ENCODE peak calls at places on chromosomes 16 and 17, in nine cellular contexts. W is GM23248, U is HCT116, O is PC-3, Y is PC-9, A is hepatocyte, N is OCI-LY7, Z is SK-N-SH, K is GM23338. E is an unnamed sample. For H3K9me2 and H3K4me1, the result is how much of the 10 kb centered on the place peaks cover.

GRCh38 chr17:2608350-2608913 is 15.0 kb downstream of the PAFAH1B1 start:
- DNase-seq in N (no peak), K (no peak), U (no peak), O (no peak), A (no peak), Y (no peak), W (no peak), Z (no peak), E (no peak)

GRCh38 chr17:7916799-7917198 is 710 bp upstream of the RNF227 start:
- DNase-seq in N (no peak), U (no peak), A (no peak), W (peak), Y (no peak), Z (no peak), O (no peak), K (no peak), E (no peak)

GRCh38 chr17:35368086-35368824 is 5.2 kb downstream of the SLFN11 start:
- DNase-seq in O (no peak), Z (no peak), A (no peak), K (peak), N (peak), Y (no peak), W (no peak), U (no peak), E (peak)

GRCh38 chr16:66502020-66502913 is 47.7 kb downstream of the TK2 start:
- DNase-seq in W (peak), A (peak), Z (no peak), U (no peak), K (no peak), O (no peak), N (no peak), Y (peak), E (no peak)

GRCh38 chr17:7213895-7214299 is 5.7 kb downstream of the DLG4 start:
- DNase-seq in W (peak), N (peak), A (peak), Y (peak), U (peak), K (peak), O (peak), Z (peak), E (peak)

GRCh38 chr17:65220732-65221131 is 83.6 kb downstream of the RGS9 start:
- DNase-seq in O (peak), Y (peak), U (peak), W (peak), N (no peak), A (no peak), Z (no peak), K (no peak), E (no peak)

GRCh38 chr17:30905742-30906100 is 317 bp downstream of the TEFM start:
- DNase-seq in Y (no peak), N (peak), A (peak), U (peak), W (peak), O (peak), K (peak), Z (peak), E (no peak)

GRCh38 chr16:2147981-2148671 is at the start of gene RAB26:
- DNase-seq in U (no peak), Z (peak), K (peak), N (peak), O (peak), A (peak), Y (peak), W (peak), E (peak)

GRCh38 chr16:84109598-84110325 is 7.0 kb downstream of the MBTPS1 start:
- DNase-seq in N (no peak), K (no peak), Y (no peak), Z (no peak), U (no peak), W (peak), O (no peak), A (no peak), E (peak)

GRCh38 chr17:1200440-1200839 is 20.7 kb upstream of the ABR start:
- DNase-seq in W (no peak), A (no peak), K (no peak), N (peak), Y (no peak), O (no peak), Z (no peak), U (no peak), E (no peak)

GRCh38 chr17:1201132-1201702 is 21.4 kb upstream of the ABR start:
- DNase-seq in O (no peak), U (no peak), A (no peak), Y (no peak), Z (no peak), W (no peak), K (no peak), N (peak), E (no peak)

GRCh38 chr17:1203967-1204291 is 24.1 kb upstream of the ABR start:
- DNase-seq in A (no peak), N (no peak), Z (no peak), U (no peak), Y (no peak), O (no peak), K (peak), W (no peak), E (no peak)

GRCh38 chr17:1206016-1206787 is 26.4 kb upstream of the ABR start:
- DNase-seq in A (no peak), U (no peak), Y (no peak), N (peak), W (no peak), K (no peak), Z (no peak), O (no peak), E (peak)

DNA sequence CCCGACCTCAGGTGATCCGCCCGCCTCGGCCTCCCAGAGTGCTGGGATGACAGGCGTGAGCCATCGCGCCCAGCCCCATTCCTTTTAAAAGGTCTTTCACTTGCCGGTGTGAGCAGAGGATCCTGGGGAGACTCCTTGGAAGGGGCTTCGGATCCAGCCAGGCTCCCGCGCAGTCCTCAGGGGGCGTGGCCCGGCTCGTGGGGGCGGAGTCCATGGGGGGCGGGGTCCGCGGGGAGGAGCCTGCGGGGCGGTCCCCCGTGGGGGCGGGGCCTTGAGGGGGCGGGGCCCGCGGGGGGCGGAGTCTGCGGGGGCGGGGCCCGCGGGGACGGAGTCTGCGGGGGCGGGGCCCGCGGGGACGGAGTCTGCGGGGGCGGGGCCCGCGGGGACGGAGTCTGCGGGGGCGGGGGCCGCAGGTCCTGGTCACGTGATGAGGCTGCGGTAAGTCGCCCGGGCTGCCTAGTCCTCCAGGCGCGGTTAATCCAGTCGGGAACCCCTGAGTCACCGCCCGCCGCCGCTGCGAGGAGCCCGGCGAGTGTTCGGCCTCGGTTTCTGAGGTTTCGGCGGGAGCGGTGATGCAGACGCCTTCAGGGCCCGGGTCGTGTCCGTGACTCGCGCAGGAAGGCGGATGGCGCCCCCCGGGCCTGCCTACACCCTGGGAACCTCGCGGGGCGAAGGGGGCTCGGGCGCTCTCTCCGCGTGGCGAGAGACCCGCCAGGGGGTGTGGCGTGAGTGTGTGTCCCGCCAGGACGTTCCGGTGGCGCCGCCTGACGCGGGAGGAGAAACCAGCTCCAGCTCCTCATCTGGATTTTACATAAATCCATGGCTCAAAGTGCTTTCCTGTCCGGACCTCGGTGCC is 23.6 kb upstream of the ABR start:
- DNase-seq in O (peak), K (peak), U (no peak), Y (peak), W (peak), N (peak), A (peak), Z (peak), E (no peak)
- H2AFZ ChIP-seq in O (peak), K (peak), U (no peak), Y (peak), W (peak), N (no peak), A (peak), Z (peak), E (no peak)

GRCh38 chr17:29212094-29212631 is 32.0 kb upstream of the MYO18A start:
- DNase-seq in N (no peak), U (no peak), K (no peak), A (no peak), W (no peak), O (no peak), Z (no peak), Y (no peak), E (no peak)
- H3K9me2 ChIP-seq in N (under half), U (under half), K (under half), A (under half), W (under half), O (under half), Z (under half), Y (under half), E (under half)

GRCh38 chr16:24984101-24984500 is 31.1 kb downstream of the ARHGAP17 start:
- DNase-seq in Z (no peak), K (no peak), O (no peak), U (no peak), A (no peak), Y (no peak), W (no peak), N (no peak), E (no peak)
- H3K4me1 ChIP-seq in Z (under half), K (under half), O (under half), U (under half), A (under half), Y (under half), W (half or more), N (half or more), E (under half)

GRCh38 chr17:58250344-58251011 is 12.1 kb downstream of the LPO start:
- DNase-seq in N (no peak), W (no peak), A (no peak), Z (no peak), O (no peak), U (no peak), K (no peak), Y (no peak), E (no peak)
- H2AFZ ChIP-seq in N (no peak), W (no peak), A (no peak), Z (no peak), O (peak), U (peak), K (no peak), Y (no peak), E (peak)

DNA sequence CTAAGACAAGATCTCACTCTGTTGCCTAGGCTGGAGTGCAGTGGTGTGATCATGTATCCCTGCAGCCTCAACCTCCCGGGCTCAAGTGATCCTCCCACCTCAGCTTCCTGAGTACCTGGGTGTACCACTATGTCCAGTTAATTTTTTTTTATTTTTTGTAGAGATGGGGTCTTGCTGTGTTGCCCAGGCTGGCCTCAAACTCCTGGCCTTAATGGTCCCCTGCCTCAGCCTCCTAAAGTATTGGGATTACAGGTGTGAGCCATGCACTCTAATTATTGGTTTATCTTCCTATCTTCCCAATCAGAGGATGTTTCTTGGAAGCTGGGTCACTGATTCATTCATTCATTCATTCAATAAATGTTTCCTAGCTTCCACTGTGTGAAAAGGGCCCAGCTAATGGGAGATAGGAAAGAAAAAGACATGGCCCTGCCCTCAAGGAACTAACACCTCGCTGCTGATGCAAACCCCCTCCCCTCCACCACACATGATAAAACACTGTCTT is 8.5 kb downstream of the ASPHD1 start:
- DNase-seq in N (no peak), W (no peak), Z (no peak), U (no peak), A (no peak), Y (no peak), K (no peak), O (no peak), E (no peak)
- H3K9me2 ChIP-seq in N (under half), W (under half), Z (under half), U (under half), A (under half), Y (under half), K (under half), O (under half), E (under half)

GRCh38 chr17:38582069-38582468 is 23.7 kb downstream of the SRCIN1 start:
- DNase-seq in Y (no peak), K (no peak), O (no peak), A (no peak), N (no peak), W (no peak), U (no peak), Z (no peak), E (no peak)
- H3K4me1 ChIP-seq in Y (half or more), K (under half), O (under half), A (under half), N (under half), W (under half), U (under half), Z (under half), E (under half)

DNA sequence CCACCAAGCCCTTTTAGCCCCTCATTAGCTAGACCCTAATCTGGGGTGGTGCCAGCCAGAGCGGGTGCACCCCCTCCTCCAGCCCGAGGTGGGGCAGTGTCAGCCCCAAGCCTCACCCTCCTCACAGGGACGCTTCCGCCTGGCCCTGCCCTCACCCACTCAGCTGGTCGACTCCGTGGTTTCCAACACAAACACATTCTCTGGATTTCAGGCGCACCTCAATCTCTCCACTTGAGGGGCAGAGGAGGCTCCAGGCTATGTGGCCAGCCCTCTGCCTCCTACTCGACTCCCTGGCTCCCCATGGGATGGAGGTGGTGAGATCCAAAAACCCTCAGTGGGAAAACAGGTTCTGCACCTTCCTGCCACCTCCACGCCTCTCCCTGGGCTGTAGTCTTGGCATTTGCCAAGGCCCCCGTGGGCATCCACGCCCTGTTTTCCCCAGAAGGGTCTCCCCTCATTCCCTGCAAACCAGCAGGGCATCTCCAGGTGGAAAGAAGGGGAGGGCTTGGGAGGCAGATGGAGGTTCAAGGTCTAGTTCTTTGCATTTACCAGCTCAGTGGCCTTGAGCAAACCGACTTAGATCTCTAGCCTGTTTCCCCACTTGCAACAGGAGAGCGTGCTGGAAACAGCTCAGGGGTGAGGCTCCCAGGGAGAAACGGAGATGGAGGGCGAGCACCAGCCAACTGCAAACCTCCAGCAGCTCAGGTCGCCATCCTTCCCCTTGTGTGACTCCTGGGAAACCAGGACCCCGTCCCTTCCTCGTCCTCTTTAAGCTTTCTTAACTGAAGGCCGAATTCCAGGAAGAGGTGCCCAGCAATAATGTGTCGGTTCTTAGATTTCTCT is 1.7 kb downstream of the EMP2 start:
- DNase-seq in Z (no peak), W (no peak), K (no peak), U (no peak), O (peak), Y (peak), A (no peak), N (no peak), E (no peak)
- H2AFZ ChIP-seq in Z (no peak), W (no peak), K (no peak), U (no peak), O (no peak), Y (peak), A (no peak), N (no peak), E (no peak)